ENCODE peak calls at places on chromosomes 13 and 19, in five cellular contexts. P, J, B, C and F are unnamed samples.

GRCh38 chr13:37914781-37915391 is 45.3 kb upstream of the TRPC4 start:
- DNase-seq in P (no peak), J (no peak), B (no peak), C (no peak), F (no peak)

GRCh38 chr19:32416749-32417469 is 11.3 kb downstream of the DPY19L3 start:
- DNase-seq in P (no peak), J (no peak), B (no peak), C (no peak), F (no peak)

GRCh38 chr19:16569609-16570320 is 2.5 kb downstream of the SLC35E1 start:
- DNase-seq in P (no peak), J (no peak), B (no peak), C (no peak), F (no peak)

GRCh38 chr19:17963936-17964691 is 2.8 kb upstream of the KCNN1 start:
- DNase-seq in P (no peak), J (no peak), B (no peak), C (no peak), F (no peak)

GRCh38 chr19:39397360-39398296 is 6.5 kb downstream of the MED29 start:
- DNase-seq in P (peak), J (peak), B (peak), C (peak), F (peak)

GRCh38 chr13:99507054-99507453 is 5.8 kb downstream of the TM9SF2 start:
- DNase-seq in P (no peak), J (no peak), B (no peak), C (no peak), F (no peak)

GRCh38 chr13:98974053-98974452 is 3.8 kb downstream of the DOCK9 start:
- DNase-seq in P (no peak), J (no peak), B (no peak), C (peak), F (peak)

GRCh38 chr13:107937841-107938240 is 277.5 kb downstream of the LIG4 start:
- DNase-seq in P (no peak), J (no peak), B (no peak), C (no peak), F (no peak)

GRCh38 chr13:71866173-71867091 is 572 bp downstream of the DACH1 start:
- DNase-seq in P (no peak), J (no peak), B (no peak), C (peak), F (no peak)

GRCh38 chr19:30640266-30640965 is 268.2 kb downstream of the ZNF536 start:
- DNase-seq in P (no peak), J (no peak), B (no peak), C (no peak), F (no peak)

GRCh38 chr19:15776264-15776663 is 11.2 kb upstream of the OR10H5 start:
- DNase-seq in P (no peak), J (no peak), B (no peak), C (no peak), F (no peak)

GRCh38 chr13:26605845-26606244 is 48.4 kb downstream of the WASF3 start:
- DNase-seq in P (no peak), J (no peak), B (no peak), C (no peak), F (no peak)

GRCh38 chr13:44815507-44816074 is 173.7 kb downstream of the NUFIP1 start:
- DNase-seq in P (no peak), J (no peak), B (no peak), C (no peak), F (no peak)